ENCODE peak calls at places on chromosomes 3 and 15, in seven cellular contexts. M, E, L, K, Z, X and C are unnamed samples. For H3K27me3 and H3K9me3, the result is how much of the 10 kb centered on the place peaks cover.

GRCh38 chr15:51332211-51333147 is 5.9 kb downstream of the CYP19A1 start:
- DNase-seq in L (no peak), K (peak), Z (no peak), M (no peak), X (no peak), E (peak), C (no peak)

GRCh38 chr3:58041826-58042324 is 33.7 kb downstream of the FLNB start:
- DNase-seq in E (peak), L (no peak), X (no peak), Z (peak), K (peak), M (no peak), C (no peak)

GRCh38 chr3:160568989-160569388 is 3.6 kb upstream of the KPNA4 start:
- DNase-seq in X (no peak), K (no peak), E (no peak), L (no peak), Z (no peak), M (no peak), C (no peak)

GRCh38 chr15:85379403-85380131 is 836 bp upstream of the AKAP13 start:
- DNase-seq in K (peak), L (no peak), Z (peak), X (no peak), M (peak), E (no peak), C (no peak)

GRCh38 chr3:14431928-14432834 is 29.8 kb downstream of the SLC6A6 start:
- DNase-seq in K (peak), M (peak), L (peak), X (peak), E (peak), Z (peak), C (peak)

GRCh38 chr3:58731673-58732072 is 65.1 kb upstream of the FAM3D start:
- DNase-seq in E (no peak), L (no peak), X (no peak), M (no peak), Z (no peak), K (no peak), C (no peak)

GRCh38 chr3:42532229-42532628 is 29.8 kb downstream of the VIPR1 start:
- DNase-seq in L (no peak), X (no peak), Z (no peak), M (no peak), K (no peak), E (no peak), C (no peak)

GRCh38 chr15:57510647-57511046 is 81.1 kb upstream of the MYZAP start:
- DNase-seq in M (no peak), K (peak), X (peak), E (peak), L (no peak), Z (no peak), C (no peak)

GRCh38 chr15:63250312-63250965 is 27.0 kb upstream of the APH1B start:
- DNase-seq in E (peak), Z (peak), K (peak), M (no peak), X (no peak), L (no peak), C (peak)

GRCh38 chr3:107629556-107629955 is 106.8 kb downstream of the BBX start:
- DNase-seq in L (no peak), X (no peak), K (peak), E (peak), M (no peak), Z (no peak), C (no peak)

GRCh38 chr3:23696842-23697241 is 108.9 kb upstream of the UBE2E1 start:
- DNase-seq in Z (no peak), E (peak), K (no peak), L (no peak), M (no peak), X (no peak), C (peak)

GRCh38 chr3:141331370-141332318 is 36.7 kb upstream of the ZBTB38 start:
- DNase-seq in E (peak), K (peak), Z (peak), M (no peak), X (peak), L (no peak), C (peak)

GRCh38 chr3:150407051-150407817 is 864 bp upstream of the TSC22D2 start:
- DNase-seq in M (peak), K (peak), L (no peak), Z (peak), X (no peak), E (peak), C (peak)

GRCh38 chr3:11734-12133 is 184.8 kb upstream of the CHL1 start:
- DNase-seq in Z (no peak), L (no peak), E (peak), M (peak), X (no peak), K (no peak), C (no peak)

GRCh38 chr3:32082727-32083126 is 23.7 kb upstream of the GPD1L start:
- DNase-seq in L (no peak), Z (peak), E (peak), X (no peak), K (peak), M (no peak), C (no peak)

GRCh38 chr15:35697549-35698299 is 151.8 kb upstream of the DPH6 start:
- DNase-seq in X (no peak), K (peak), E (peak), L (no peak), Z (peak), M (no peak), C (peak)

GRCh38 chr15:69755571-69756310 is 303.1 kb downstream of the RPLP1 start:
- DNase-seq in L (no peak), M (no peak), E (peak), K (peak), Z (no peak), X (no peak), C (no peak)

DNA sequence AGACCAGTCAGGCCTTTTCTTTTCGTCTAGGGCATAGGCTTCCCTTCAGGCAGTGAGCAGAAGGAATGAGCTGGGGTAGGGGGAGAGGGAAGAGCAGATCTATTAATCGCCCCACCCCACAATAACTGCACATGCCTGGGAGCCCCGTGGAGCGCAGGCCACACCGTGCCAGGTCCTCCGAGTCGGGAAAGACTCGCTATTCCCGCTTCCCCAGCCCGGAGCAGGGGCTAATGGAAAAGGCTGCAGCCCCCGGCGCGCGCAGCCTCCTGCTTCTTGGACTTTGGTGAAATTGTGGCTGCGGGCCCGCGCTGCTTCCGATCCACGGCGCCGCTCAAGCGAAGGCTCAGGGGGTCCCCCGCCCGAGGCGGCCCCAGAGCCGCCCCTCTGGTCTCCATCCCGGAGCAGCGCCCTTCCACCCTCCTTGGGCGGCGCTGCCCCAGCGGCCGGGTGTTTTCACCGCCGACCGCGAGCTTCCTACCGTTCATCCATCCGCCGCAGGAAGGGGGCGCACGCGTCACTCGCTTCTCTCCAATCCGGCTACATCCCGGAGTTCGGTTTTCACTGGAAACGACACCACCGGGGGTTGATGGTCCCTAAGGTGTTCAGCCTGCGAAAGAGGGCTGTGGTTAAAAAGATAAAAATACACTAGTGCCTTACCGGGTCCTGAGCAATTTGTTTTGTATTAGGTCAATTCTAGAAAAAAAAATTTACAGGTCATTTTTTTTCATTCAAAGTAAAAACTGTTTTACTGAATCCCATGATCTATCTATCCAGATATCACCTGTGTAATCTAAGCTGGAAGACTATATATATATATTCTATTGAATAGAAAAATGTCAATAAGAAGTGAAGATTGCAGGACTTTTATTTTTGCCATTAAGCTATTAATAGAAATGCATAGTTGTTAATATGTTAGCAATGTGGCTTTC is 4.4 kb upstream of the SYNM start:
- DNase-seq in X (peak), E (peak), Z (peak), M (peak), L (peak), K (peak), C (peak)
- H3K4me3 ChIP-seq in X (peak), E (peak), Z (peak), M (peak), L (peak), K (peak), C (peak)

DNA sequence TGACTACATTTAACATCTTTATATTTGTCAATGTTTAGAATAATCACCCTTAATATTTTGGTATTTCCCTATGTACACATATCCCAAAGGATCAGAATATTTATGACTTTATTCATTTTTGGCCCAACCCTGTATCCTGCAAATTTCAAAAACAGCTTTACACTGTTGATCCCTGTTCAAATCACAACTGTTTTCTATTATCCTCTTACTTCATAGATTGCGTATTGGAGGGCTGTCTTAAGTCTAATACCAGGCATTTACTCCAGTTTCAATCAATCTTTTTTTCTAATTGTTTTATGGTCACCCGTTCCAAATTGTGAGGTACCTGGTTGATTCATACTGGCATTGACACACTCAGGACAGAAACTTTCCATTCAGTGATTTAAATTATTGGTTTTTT is 107.9 kb downstream of the RPL22L1 start:
- DNase-seq in L (no peak), E (no peak), Z (no peak), K (no peak), X (no peak), M (no peak), C (no peak)
- H3K27me3 ChIP-seq in L (under half), E (under half), Z (under half), K (under half), X (under half), M (under half), C (under half)

DNA sequence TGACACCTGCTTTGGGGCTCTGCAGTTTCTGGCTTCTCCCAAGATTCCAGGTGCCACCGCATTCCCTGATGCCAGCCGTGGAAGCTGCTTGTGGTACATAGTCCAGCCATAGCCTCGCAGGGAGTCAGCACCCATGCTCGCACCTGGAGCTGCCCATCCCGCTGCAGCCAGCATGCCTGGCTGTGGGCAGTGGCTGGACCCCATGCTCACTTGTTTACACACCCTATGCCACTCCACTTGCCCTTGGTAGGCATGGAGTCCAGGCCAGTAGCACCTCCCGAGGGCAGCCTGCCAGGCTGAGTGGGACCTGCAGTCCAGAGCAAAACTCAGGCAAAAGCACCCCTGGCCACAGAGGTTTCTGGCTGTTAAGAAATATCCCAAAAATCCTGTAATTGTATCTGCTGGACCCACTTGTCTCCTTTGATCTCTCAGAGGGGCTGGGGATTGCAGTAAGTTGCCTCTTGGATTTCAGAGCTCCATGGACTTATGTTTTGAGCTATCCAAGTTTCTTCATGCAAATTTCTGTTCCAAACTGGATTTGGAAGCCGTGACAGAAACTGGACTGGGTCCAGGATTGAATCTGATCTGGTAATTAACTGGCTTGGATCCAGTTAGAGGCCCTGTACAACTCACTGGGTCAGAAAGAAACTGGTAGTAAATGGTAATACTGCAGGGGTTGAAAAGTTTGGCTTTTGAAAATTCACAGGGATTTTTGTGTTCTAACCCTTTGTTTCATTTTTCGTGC is 149.3 kb downstream of the FMN1 start:
- DNase-seq in L (no peak), M (no peak), K (no peak), X (no peak), Z (no peak), E (no peak), C (no peak)
- H3K9me3 ChIP-seq in L (under half), M (under half), K (under half), X (under half), Z (under half), E (under half), C (under half)

GRCh38 chr3:136942796-136943195 is 15.0 kb upstream of the IL20RB start:
- DNase-seq in K (no peak), E (no peak), L (no peak), M (no peak), X (no peak), Z (no peak), C (no peak)

GRCh38 chr3:136946978-136947377 is 10.8 kb upstream of the IL20RB start:
- DNase-seq in M (no peak), K (no peak), E (no peak), X (no peak), Z (no peak), L (no peak), C (no peak)

GRCh38 chr3:136947477-136947876 is 10.3 kb upstream of the IL20RB start:
- DNase-seq in M (no peak), K (no peak), Z (no peak), E (no peak), X (no peak), L (no peak), C (no peak)

GRCh38 chr3:136939489-136939888 is 18.3 kb upstream of the IL20RB start:
- DNase-seq in Z (no peak), X (no peak), E (no peak), M (no peak), L (no peak), K (no peak), C (no peak)

DNA sequence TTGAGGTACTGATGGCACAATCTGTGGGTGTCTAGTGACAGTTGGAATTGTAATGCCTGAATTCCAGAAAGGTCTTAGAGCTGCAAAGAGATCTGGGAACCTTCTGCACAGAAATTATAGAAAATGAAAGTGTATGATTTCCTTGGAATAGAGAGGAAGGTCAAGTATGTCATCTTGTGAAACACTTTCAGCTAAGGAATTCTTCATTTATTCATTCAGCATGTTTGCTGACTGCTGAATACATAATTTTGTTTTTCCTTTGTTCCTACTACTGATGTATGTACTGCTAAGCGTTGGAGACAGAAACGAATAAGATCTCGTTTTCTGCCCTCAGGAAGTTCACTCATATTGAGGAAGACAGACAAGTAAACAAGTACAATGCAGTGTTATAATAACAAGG is 14.4 kb upstream of the IL20RB start:
- DNase-seq in M (no peak), X (no peak), E (peak), L (no peak), K (no peak), Z (no peak), C (no peak)
- H3K4me3 ChIP-seq in M (no peak), X (no peak), E (no peak), L (peak), K (no peak), Z (no peak), C (no peak)

DNA sequence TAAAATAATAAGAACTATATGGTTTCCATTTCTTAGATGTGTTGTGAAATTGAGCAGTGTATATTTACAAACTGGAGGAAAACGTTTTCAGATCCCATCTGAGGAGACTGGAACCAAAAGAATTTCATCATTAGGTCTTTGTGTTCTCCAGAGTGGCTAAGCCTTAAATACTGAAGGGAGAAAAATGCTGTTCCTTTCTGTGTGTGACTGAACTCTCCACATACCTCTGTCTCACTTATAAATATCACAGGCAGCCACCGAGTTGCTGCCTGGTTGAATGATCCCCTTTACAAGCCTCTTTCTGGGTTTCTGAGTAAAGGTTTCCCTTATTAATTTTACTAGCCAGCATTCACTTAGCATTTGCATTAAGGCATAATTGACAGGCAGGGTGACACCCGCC is 913.9 kb upstream of the NR2F2 start:
- DNase-seq in L (no peak), K (no peak), M (no peak), Z (no peak), E (no peak), X (no peak), C (no peak)
- H3K27me3 ChIP-seq in L (under half), K (under half), M (under half), Z (under half), E (under half), X (under half), C (under half)

DNA sequence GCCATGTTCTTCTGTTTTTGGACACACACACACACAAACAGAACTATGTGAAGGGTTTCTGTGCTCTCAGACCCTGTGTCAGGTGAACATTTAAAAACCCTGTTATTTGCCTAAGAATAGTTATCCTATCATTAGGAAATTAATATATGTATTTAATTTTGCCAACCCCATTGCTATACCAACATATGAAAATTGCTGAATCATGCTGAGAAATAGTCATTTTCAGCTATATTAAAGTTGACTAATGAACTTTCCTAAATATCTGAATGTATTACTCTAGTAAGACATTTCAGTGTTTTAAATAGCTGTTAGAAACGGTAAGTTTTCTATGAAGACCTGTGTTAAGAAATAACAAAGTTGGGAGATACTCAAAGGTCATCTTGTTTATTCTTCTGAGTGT is 596.9 kb upstream of the GRM7 start:
- DNase-seq in M (no peak), K (no peak), L (no peak), X (no peak), Z (no peak), E (no peak), C (no peak)
- H3K9me3 ChIP-seq in M (under half), K (under half), L (under half), X (under half), Z (under half), E (under half), C (under half)

GRCh38 chr15:72319360-72319984 is 485 bp downstream of the CELF6 start:
- DNase-seq in E (peak), L (peak), M (no peak), X (peak), Z (peak), K (peak), C (peak)

GRCh38 chr15:72323752-72324151 is 3.8 kb upstream of the CELF6 start:
- DNase-seq in K (no peak), E (no peak), Z (no peak), X (no peak), M (no peak), L (no peak), C (no peak)

GRCh38 chr15:72315706-72316370 is 4.1 kb downstream of the CELF6 start:
- DNase-seq in X (no peak), E (peak), M (peak), K (no peak), Z (no peak), L (no peak), C (no peak)

GRCh38 chr15:72318408-72318942 is 1.5 kb downstream of the CELF6 start:
- DNase-seq in K (no peak), X (no peak), Z (no peak), E (no peak), M (no peak), L (no peak), C (peak)

GRCh38 chr15:72319985-72320671 is at the start of gene CELF6:
- DNase-seq in X (peak), E (peak), K (peak), Z (peak), M (peak), L (peak), C (peak)
- H3K4me3 ChIP-seq in X (peak), E (peak), K (peak), Z (peak), M (peak), L (peak), C (peak)

GRCh38 chr15:34514251-34514760 is 69.1 kb downstream of the GOLGA8B start:
- DNase-seq in L (no peak), M (peak), K (no peak), E (peak), X (peak), Z (peak), C (peak)

GRCh38 chr15:34512628-34513027 is 70.8 kb downstream of the GOLGA8B start:
- DNase-seq in M (no peak), L (no peak), K (no peak), E (no peak), Z (no peak), X (no peak), C (no peak)
- H3K27me3 ChIP-seq in M (under half), L (under half), K (under half), E (half or more), Z (under half), X (under half), C (under half)

GRCh38 chr15:24971772-24972171 is 17.0 kb downstream of the SNRPN start:
- DNase-seq in E (no peak), K (no peak), M (no peak), X (no peak), Z (no peak), L (no peak), C (no peak)
- H3K9me3 ChIP-seq in E (under half), K (under half), M (under half), X (half or more), Z (under half), L (half or more), C (under half)